ENCODE peak calls at places on chromosomes 12 and 14, in ten cellular contexts. X, P, L, Z, G, N, Q, F, I and K are unnamed samples.

GRCh38 chr14:92703516-92703915 is 44.9 kb downstream of the LGMN start:
- DNase-seq in L (no peak), G (no peak), Z (no peak), N (no peak), X (no peak), F (no peak), I (no peak), Q (no peak), P (peak; percentile 3), K (no peak)

GRCh38 chr12:46373303-46374182 is 970 bp upstream of the SLC38A2 start:
- DNase-seq in Q (peak; percentile 82), L (peak; percentile 71), Z (peak; percentile 42), N (peak; percentile 42), I (peak; percentile 75), F (peak; percentile 61), G (peak; percentile 60), P (peak; percentile 66), X (peak; percentile 68), K (no peak)

GRCh38 chr14:59296508-59296907 is 108.0 kb downstream of the DAAM1 start:
- DNase-seq in Q (no peak), P (no peak), F (no peak), I (no peak), N (no peak), G (no peak), X (no peak), Z (no peak), L (no peak), K (no peak)

GRCh38 chr14:80521456-80521855 is 310.2 kb upstream of the DIO2 start:
- DNase-seq in Q (no peak), N (no peak), L (no peak), X (no peak), Z (no peak), F (no peak), G (no peak), P (no peak), I (no peak), K (no peak)

GRCh38 chr12:58174316-58174715 is 232.9 kb downstream of the ATP23 start:
- DNase-seq in X (no peak), Z (no peak), Q (no peak), F (no peak), G (no peak), I (no peak), N (no peak), L (no peak), P (no peak), K (no peak)

GRCh38 chr12:122203968-122204828 is 689 bp downstream of the B3GNT4 start:
- DNase-seq in I (peak; percentile 62), X (no peak), G (no peak), N (no peak), Q (peak; percentile 57), F (no peak), Z (no peak), P (no peak), L (no peak), K (no peak)

GRCh38 chr14:22540286-22540685 is 48.7 kb downstream of the DAD1 start:
- DNase-seq in Z (no peak), L (no peak), G (no peak), P (no peak), I (no peak), F (no peak), X (no peak), Q (no peak), N (no peak), K (no peak)

GRCh38 chr14:68544150-68544892 is 248.5 kb downstream of the ZFP36L1 start:
- DNase-seq in I (no peak), F (no peak), L (peak; percentile 99), N (peak; percentile 23), Q (peak; percentile 94), G (peak; percentile 61), X (peak; percentile 60), Z (peak; percentile 84), P (peak; percentile 79), K (no peak)

GRCh38 chr12:40058721-40059190 is 47.1 kb downstream of the SLC2A13 start:
- DNase-seq in X (no peak), L (no peak), I (no peak), F (no peak), Q (no peak), P (no peak), N (no peak), Z (no peak), G (no peak), K (no peak)

GRCh38 chr14:99441157-99441870 is 39.3 kb downstream of the SETD3 start:
- DNase-seq in G (no peak), F (no peak), Q (no peak), P (no peak), N (peak; percentile 3), Z (no peak), L (no peak), I (no peak), X (no peak), K (no peak)

GRCh38 chr14:58884442-58884841 is 246.7 kb downstream of the DACT1 start:
- DNase-seq in Q (no peak), G (no peak), Z (no peak), L (no peak), I (no peak), P (no peak), X (no peak), F (no peak), N (peak; percentile 38), K (no peak)

GRCh38 chr12:30286345-30286926 is 409.2 kb downstream of the IPO8 start:
- DNase-seq in P (no peak), G (no peak), L (peak; percentile 68), Q (no peak), F (no peak), X (no peak), Z (no peak), I (no peak), N (peak; percentile 59), K (no peak)

GRCh38 chr14:55122441-55122986 is 6.5 kb upstream of the LGALS3 start:
- DNase-seq in Z (peak; percentile 78), N (peak; percentile 93), P (no peak), F (peak; percentile 45), I (no peak), X (peak; percentile 93), G (peak; percentile 52), Q (no peak), L (peak; percentile 63), K (peak; percentile 79)
- H3K9me3 ChIP-seq in Z (no peaks in the 10 kb centered on the region), N (no peaks in the 10 kb centered on the region), P (no peaks in the 10 kb centered on the region), F (no peaks in the 10 kb centered on the region), I (no peaks in the 10 kb centered on the region), X (no peaks in the 10 kb centered on the region), G (no peaks in the 10 kb centered on the region), Q (no peaks in the 10 kb centered on the region), L (no peaks in the 10 kb centered on the region), K (no peaks in the 10 kb centered on the region)

DNA sequence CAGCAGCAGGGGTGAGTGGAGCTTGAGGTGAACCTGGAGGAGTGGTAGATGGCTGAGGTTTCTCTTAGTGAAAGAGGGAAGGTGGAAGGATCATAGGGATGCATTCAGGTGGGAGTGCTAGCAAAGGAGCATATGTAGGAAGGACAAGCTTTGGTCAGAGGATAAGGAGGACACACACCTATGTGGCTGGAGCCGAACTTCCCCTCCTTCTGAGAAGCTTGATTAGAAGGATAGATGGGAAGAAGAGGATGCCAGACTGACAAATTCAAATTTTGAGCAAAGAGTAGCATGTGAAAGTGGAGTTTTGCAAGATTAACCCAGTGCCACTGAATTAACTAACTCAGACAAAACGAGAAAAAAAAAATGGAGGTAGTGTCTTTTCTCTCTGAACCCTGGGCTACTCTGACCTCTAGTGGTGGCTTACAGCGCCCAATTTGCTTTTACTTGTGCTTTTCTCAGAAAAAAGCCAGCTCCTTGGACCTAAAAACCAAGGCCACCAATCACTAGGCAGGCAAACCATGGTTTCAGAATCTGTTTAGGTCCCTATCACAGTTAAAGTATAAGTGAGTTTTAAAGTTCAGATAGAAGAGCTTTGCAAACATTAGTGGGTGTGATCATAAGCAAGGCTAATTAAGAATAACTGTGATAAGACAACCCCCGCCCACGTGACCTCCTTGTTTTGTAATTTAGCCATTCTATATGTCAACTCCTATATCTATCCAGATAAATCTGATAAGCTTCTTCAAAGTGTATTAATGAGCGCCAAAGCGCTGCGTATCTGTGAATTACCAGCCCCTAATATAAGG is 15.5 kb downstream of the EMP1 start:
- DNase-seq in F (peak; percentile 42), X (peak; percentile 76), I (no peak), L (peak; percentile 79), Z (peak; percentile 65), G (no peak), N (peak; percentile 77), P (no peak), Q (no peak), K (no peak)
- TF ChIP-seq CTCF in F (peak; percentile 73), X (peak; percentile 73), I (peak; percentile 83), L (peak; percentile 91), Z (peak; percentile 83), G (peak; percentile 67), N (peak; percentile 71), P (peak; percentile 72), Q (peak; percentile 77), K (peak; percentile 71)

GRCh38 chr12:119159844-119160243 is 18.9 kb upstream of the HSPB8 start:
- DNase-seq in F (no peak), G (no peak), Q (no peak), X (no peak), I (no peak), L (no peak), N (no peak), Z (no peak), P (peak; percentile 65), K (no peak)

GRCh38 chr12:119156401-119156800 is 22.3 kb upstream of the HSPB8 start:
- DNase-seq in L (no peak), P (no peak), X (no peak), I (no peak), Q (no peak), F (no peak), Z (peak; percentile 49), N (no peak), G (no peak), K (no peak)

GRCh38 chr12:119158004-119158776 is 20.5 kb upstream of the HSPB8 start:
- DNase-seq in I (no peak), L (no peak), P (peak; percentile 86), Q (no peak), F (no peak), G (no peak), X (no peak), N (no peak), Z (peak; percentile 51), K (no peak)

GRCh38 chr12:119154435-119154818 is 24.3 kb upstream of the HSPB8 start:
- DNase-seq in X (no peak), L (no peak), Z (no peak), I (no peak), F (no peak), Q (no peak), G (no peak), P (no peak), N (peak; percentile 6), K (no peak)

GRCh38 chr12:119157528-119157927 is 21.2 kb upstream of the HSPB8 start:
- DNase-seq in G (no peak), I (peak; percentile 78), N (no peak), X (no peak), F (no peak), Z (peak; percentile 67), Q (no peak), L (no peak), P (peak; percentile 96), K (no peak)
- H3K4me3 ChIP-seq in G (no peak overlapping the region), I (no peak overlapping the region), N (no peak overlapping the region), X (no peak overlapping the region), F (no peak overlapping the region), Z (peak overlapping the region; percentile 33), Q (peak overlapping the region; percentile 42), L (no peak overlapping the region), P (peak overlapping the region; percentile 54), K (no peak overlapping the region)

DNA sequence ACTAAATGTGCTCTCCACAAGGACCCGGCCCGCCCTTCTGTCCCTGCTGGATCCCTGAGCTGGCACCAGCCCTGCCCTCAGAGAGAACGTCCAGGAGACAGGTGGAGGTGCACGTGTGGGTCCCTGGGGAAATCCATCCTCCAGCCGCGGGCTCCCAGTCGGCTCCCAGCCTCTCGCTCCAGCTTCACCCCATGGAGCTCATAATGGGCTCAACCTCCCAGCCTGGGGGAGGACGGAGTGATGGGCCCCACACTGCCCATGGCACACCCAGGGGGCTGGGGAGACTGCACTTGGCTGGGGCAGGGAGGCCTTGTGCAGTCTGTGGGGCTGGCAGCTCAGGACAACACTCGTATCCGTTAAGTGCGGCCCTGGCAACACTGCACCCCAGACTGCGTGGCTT is 250.5 kb downstream of the TMEM121 start:
- DNase-seq in Z (no peak), N (no peak), X (no peak), Q (no peak), G (no peak), I (peak; percentile 38), L (no peak), P (no peak), F (no peak), K (no peak)
- H3K9me3 ChIP-seq in Z (peaks cover 28% of the 10 kb centered on the region), N (peaks cover 8% of the 10 kb centered on the region), X (no peaks in the 10 kb centered on the region), Q (no peaks in the 10 kb centered on the region), G (peaks cover 42% of the 10 kb centered on the region), I (peaks cover 13% of the 10 kb centered on the region), L (no peaks in the 10 kb centered on the region), P (peaks cover 18% of the 10 kb centered on the region), F (peaks cover 18% of the 10 kb centered on the region), K (peaks cover 5% of the 10 kb centered on the region)